ENCODE peak calls at places on chromosome 4, in five cellular contexts. Y, F, Z, B and D are unnamed samples.

GRCh38 chr4:94714360-94714759 is 43.4 kb upstream of the BMPR1B start:
- DNase-seq in Y (no peak), F (peak), Z (no peak), B (no peak), D (no peak)

GRCh38 chr4:81754169-81754568 is 282.5 kb upstream of the RASGEF1B start:
- DNase-seq in Y (no peak), F (no peak), Z (no peak), B (no peak), D (no peak)

GRCh38 chr4:141246683-141247429 is 26.2 kb downstream of the ZNF330 start:
- DNase-seq in Y (no peak), F (no peak), Z (no peak), B (no peak), D (no peak)

GRCh38 chr4:162075691-162076090 is 88.1 kb downstream of the FSTL5 start:
- DNase-seq in Y (no peak), F (no peak), Z (no peak), B (no peak), D (no peak)

GRCh38 chr4:156838761-156839160 is 132.8 kb downstream of the PDGFC start:
- DNase-seq in Y (no peak), F (peak), Z (no peak), B (no peak), D (no peak)

GRCh38 chr4:168857546-168858314 is 152.3 kb downstream of the CBR4 start:
- DNase-seq in Y (no peak), F (peak), Z (peak), B (no peak), D (no peak)

GRCh38 chr4:182973421-182974340 is 56.5 kb upstream of the DCTD start:
- DNase-seq in Y (no peak), F (peak), Z (no peak), B (no peak), D (no peak)

GRCh38 chr4:42855779-42856178 is 36.7 kb upstream of the GRXCR1 start:
- DNase-seq in Y (no peak), F (no peak), Z (no peak), B (no peak), D (no peak)

GRCh38 chr4:14749910-14750309 is 252.4 kb upstream of the CPEB2 start:
- DNase-seq in Y (no peak), F (peak), Z (no peak), B (no peak), D (no peak)

GRCh38 chr4:40325406-40326019 is 9.6 kb upstream of the CHRNA9 start:
- DNase-seq in Y (no peak), F (peak), Z (peak), B (no peak), D (no peak)

GRCh38 chr4:56464581-56464980 is 2.8 kb upstream of the SRP72 start:
- DNase-seq in Y (no peak), F (no peak), Z (no peak), B (no peak), D (no peak)

GRCh38 chr4:56463711-56464110 is 3.7 kb upstream of the SRP72 start:
- DNase-seq in Y (no peak), F (no peak), Z (no peak), B (no peak), D (no peak)

GRCh38 chr4:56460085-56460484 is 7.3 kb upstream of the SRP72 start:
- DNase-seq in Y (no peak), F (no peak), Z (no peak), B (no peak), D (no peak)

GRCh38 chr4:56465599-56466295 is 1.7 kb upstream of the SRP72 start:
- DNase-seq in Y (no peak), F (no peak), Z (no peak), B (no peak), D (no peak)

GRCh38 chr4:56462157-56462556 is 5.3 kb upstream of the SRP72 start:
- DNase-seq in Y (no peak), F (no peak), Z (no peak), B (no peak), D (no peak)
- TF ChIP-seq CTCF in Y (no peak), F (no peak), Z (no peak), B (no peak), D (no peak)

GRCh38 chr4:108018884-108019187 is 29.1 kb downstream of the HADH start:
- DNase-seq in Y (no peak), F (no peak), Z (no peak), B (no peak), D (no peak)
- TF ChIP-seq CTCF in Y (no peak), F (no peak), Z (no peak), B (peak), D (peak)

GRCh38 chr4:77818667-77819408 is at the start of gene CNOT6L:
- DNase-seq in Y (peak), F (peak), Z (peak), B (peak), D (peak)

GRCh38 chr4:77819409-77819835 is 254 bp upstream of the CNOT6L start:
- DNase-seq in Y (no peak), F (no peak), Z (no peak), B (peak), D (no peak)

GRCh38 chr4:77821775-77822174 is 2.6 kb upstream of the CNOT6L start:
- DNase-seq in Y (no peak), F (no peak), Z (no peak), B (no peak), D (no peak)

GRCh38 chr4:77820836-77821561 is 1.8 kb upstream of the CNOT6L start:
- DNase-seq in Y (no peak), F (peak), Z (no peak), B (no peak), D (no peak)

GRCh38 chr4:77819836-77820679 is 890 bp upstream of the CNOT6L start:
- DNase-seq in Y (peak), F (peak), Z (peak), B (peak), D (peak)
- TF ChIP-seq CTCF in Y (no peak), F (no peak), Z (no peak), B (no peak), D (no peak)

DNA sequence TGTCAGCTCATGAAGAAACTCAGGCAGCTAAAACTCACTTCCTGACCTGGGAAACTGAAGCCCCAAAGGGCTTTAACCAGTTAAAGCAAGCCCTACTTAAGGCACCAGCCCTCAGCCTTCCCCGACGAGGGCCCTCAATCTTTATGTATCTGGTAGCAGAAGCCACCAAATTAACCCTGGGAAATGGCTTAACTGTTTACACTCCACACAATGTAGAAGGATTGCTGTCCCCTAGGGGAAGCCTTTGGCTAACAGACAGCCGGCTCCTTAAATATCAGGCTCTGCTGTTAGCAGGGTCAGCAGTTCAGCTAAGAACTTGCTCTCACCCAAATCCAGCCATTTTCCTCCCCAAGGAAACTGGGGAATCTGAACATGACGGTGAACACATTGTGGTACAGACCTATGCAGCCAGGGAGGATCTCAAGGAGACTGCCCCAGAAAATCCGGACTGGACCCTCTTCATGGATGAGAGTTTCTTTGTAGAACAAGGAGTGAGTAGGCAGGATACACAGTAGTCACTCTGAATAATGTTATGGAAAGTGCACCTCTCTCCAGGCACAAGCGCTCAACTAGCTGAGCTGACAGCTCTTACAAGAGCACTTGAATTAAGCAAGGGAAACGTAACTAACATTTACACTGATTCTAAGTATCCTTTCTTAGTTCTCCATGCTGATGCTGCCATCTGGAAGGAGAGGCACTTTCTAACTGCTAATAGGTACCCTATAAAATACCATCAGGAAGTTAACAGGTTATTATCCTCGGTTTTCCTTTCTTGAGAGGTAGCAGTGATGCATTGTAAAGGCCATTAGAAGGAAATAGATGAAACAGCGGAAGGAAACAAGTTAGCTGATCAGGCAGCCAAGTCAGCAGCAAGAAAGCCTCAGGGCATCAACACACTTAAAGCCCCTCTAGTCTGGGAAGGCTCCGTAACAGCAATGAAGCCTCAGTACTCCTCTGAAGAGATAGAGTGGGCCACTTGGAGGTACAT is 9.6 kb upstream of the NAF1 start:
- DNase-seq in Y (no peak), F (no peak), Z (no peak), B (no peak), D (no peak)
- TF ChIP-seq CTCF in Y (no peak), F (no peak), Z (no peak), B (no peak), D (no peak)